ENCODE peak calls at places on chromosomes 1 and 21, in ten cellular contexts. One of them, this sample, is unnamed.
A peak's percentile ranks its signal among the peaks of the same experiment; 100 is the strongest.

GRCh38 chr1:119745034-119745433 is 23.7 kb downstream of the HMGCS2 start:
- DNase-seq in prostate gland: no peak
- DNase-seq in endothelial cell of umbilical vein: no peak
- DNase-seq in H54: no peak
- DNase-seq in spleen: no peak
- DNase-seq in HCT116: no peak
- DNase-seq in adrenal gland: no peak
- DNase-seq in IMR-90: no peak
- DNase-seq in stomach: no peak
- DNase-seq in body of pancreas: no peak
- DNase-seq in this sample: no peak

GRCh38 chr1:165828103-165828558 is 717 bp downstream of the UCK2 start:
- DNase-seq in prostate gland: peak; percentile 37
- DNase-seq in endothelial cell of umbilical vein: peak; percentile 49
- DNase-seq in H54: peak; percentile 61
- DNase-seq in spleen: peak; percentile 91
- DNase-seq in HCT116: no peak
- DNase-seq in adrenal gland: peak; percentile 38
- DNase-seq in IMR-90: peak; percentile 30
- DNase-seq in stomach: peak; percentile 48
- DNase-seq in body of pancreas: peak; percentile 56
- DNase-seq in this sample: peak; percentile 82

GRCh38 chr1:224203243-224204016 is 20.4 kb downstream of the DEGS1 start:
- DNase-seq in prostate gland: no peak
- DNase-seq in endothelial cell of umbilical vein: no peak
- DNase-seq in H54: no peak
- DNase-seq in spleen: peak; percentile 84
- DNase-seq in HCT116: no peak
- DNase-seq in adrenal gland: peak; percentile 55
- DNase-seq in IMR-90: peak; percentile 83
- DNase-seq in stomach: peak; percentile 64
- DNase-seq in body of pancreas: no peak
- DNase-seq in this sample: no peak

GRCh38 chr1:228073061-228073869 is 9.2 kb upstream of the ARF1 start:
- DNase-seq in prostate gland: no peak
- DNase-seq in endothelial cell of umbilical vein: no peak
- DNase-seq in H54: no peak
- DNase-seq in spleen: peak; percentile 71
- DNase-seq in HCT116: no peak
- DNase-seq in adrenal gland: peak; percentile 19
- DNase-seq in IMR-90: no peak
- DNase-seq in stomach: peak; percentile 24
- DNase-seq in body of pancreas: no peak
- DNase-seq in this sample: no peak

GRCh38 chr1:41282679-41283317 is 40.7 kb upstream of the SCMH1 start:
- DNase-seq in prostate gland: no peak
- DNase-seq in endothelial cell of umbilical vein: peak; percentile 30
- DNase-seq in H54: peak; percentile 62
- DNase-seq in spleen: no peak
- DNase-seq in HCT116: peak; percentile 7
- DNase-seq in adrenal gland: peak; percentile 50
- DNase-seq in IMR-90: peak; percentile 13
- DNase-seq in stomach: peak; percentile 34
- DNase-seq in body of pancreas: peak; percentile 46
- DNase-seq in this sample: peak; percentile 26

GRCh38 chr1:207910678-207911354 is at the start of gene CD34:
- DNase-seq in prostate gland: no peak
- DNase-seq in endothelial cell of umbilical vein: peak; percentile 46
- DNase-seq in H54: no peak
- DNase-seq in spleen: no peak
- DNase-seq in HCT116: no peak
- DNase-seq in adrenal gland: no peak
- DNase-seq in IMR-90: no peak
- DNase-seq in stomach: no peak
- DNase-seq in body of pancreas: no peak
- DNase-seq in this sample: peak; percentile 10

GRCh38 chr1:55380313-55380970 is 165.3 kb upstream of the USP24 start:
- DNase-seq in prostate gland: no peak
- DNase-seq in endothelial cell of umbilical vein: no peak
- DNase-seq in H54: no peak
- DNase-seq in spleen: no peak
- DNase-seq in HCT116: no peak
- DNase-seq in adrenal gland: no peak
- DNase-seq in IMR-90: peak; percentile 23
- DNase-seq in stomach: no peak
- DNase-seq in body of pancreas: no peak
- DNase-seq in this sample: peak; percentile 12

GRCh38 chr1:32336963-32337675 is 1.1 kb upstream of the MARCKSL1 start:
- DNase-seq in prostate gland: no peak
- DNase-seq in endothelial cell of umbilical vein: no peak
- DNase-seq in H54: peak; percentile 79
- DNase-seq in spleen: peak; percentile 93
- DNase-seq in HCT116: no peak
- DNase-seq in adrenal gland: no peak
- DNase-seq in IMR-90: peak; percentile 47
- DNase-seq in stomach: peak; percentile 50
- DNase-seq in body of pancreas: no peak
- DNase-seq in this sample: no peak

GRCh38 chr1:203271018-203271743 is 34.1 kb upstream of the BTG2 start:
- DNase-seq in prostate gland: peak; percentile 83
- DNase-seq in endothelial cell of umbilical vein: peak; percentile 62
- DNase-seq in H54: no peak
- DNase-seq in spleen: peak; percentile 90
- DNase-seq in HCT116: peak; percentile 54
- DNase-seq in adrenal gland: peak; percentile 82
- DNase-seq in IMR-90: peak; percentile 76
- DNase-seq in stomach: peak; percentile 78
- DNase-seq in body of pancreas: peak; percentile 71
- DNase-seq in this sample: peak; percentile 68

GRCh38 chr1:81690881-81691453 is 109.8 kb upstream of the ADGRL2 start:
- DNase-seq in prostate gland: no peak
- DNase-seq in endothelial cell of umbilical vein: no peak
- DNase-seq in H54: no peak
- DNase-seq in spleen: no peak
- DNase-seq in HCT116: no peak
- DNase-seq in adrenal gland: no peak
- DNase-seq in IMR-90: no peak
- DNase-seq in stomach: no peak
- DNase-seq in body of pancreas: no peak
- DNase-seq in this sample: no peak

GRCh38 chr1:20281801-20282200 is 8.9 kb upstream of the VWA5B1 start:
- DNase-seq in prostate gland: no peak
- DNase-seq in endothelial cell of umbilical vein: no peak
- DNase-seq in H54: peak; percentile 30
- DNase-seq in spleen: no peak
- DNase-seq in HCT116: no peak
- DNase-seq in adrenal gland: no peak
- DNase-seq in IMR-90: peak; percentile 66
- DNase-seq in stomach: no peak
- DNase-seq in body of pancreas: no peak
- DNase-seq in this sample: no peak

GRCh38 chr1:230196077-230196476 is 129.0 kb downstream of the GALNT2 start:
- DNase-seq in prostate gland: no peak
- DNase-seq in endothelial cell of umbilical vein: no peak
- DNase-seq in H54: no peak
- DNase-seq in spleen: no peak
- DNase-seq in HCT116: no peak
- DNase-seq in adrenal gland: no peak
- DNase-seq in IMR-90: no peak
- DNase-seq in stomach: peak; percentile 4
- DNase-seq in body of pancreas: no peak
- DNase-seq in this sample: no peak

GRCh38 chr21:26966360-26966977 is 419 bp downstream of the ADAMTS5 start:
- DNase-seq in prostate gland: no peak
- DNase-seq in endothelial cell of umbilical vein: no peak
- DNase-seq in H54: no peak
- DNase-seq in spleen: peak; percentile 44
- DNase-seq in HCT116: no peak
- DNase-seq in adrenal gland: no peak
- DNase-seq in IMR-90: peak; percentile 37
- DNase-seq in stomach: no peak
- DNase-seq in body of pancreas: peak; percentile 13
- DNase-seq in this sample: no peak

GRCh38 chr1:5509664-5510452 is 482.4 kb downstream of the NPHP4 start:
- DNase-seq in prostate gland: peak; percentile 45
- DNase-seq in endothelial cell of umbilical vein: peak; percentile 28
- DNase-seq in H54: peak; percentile 61
- DNase-seq in spleen: peak; percentile 90
- DNase-seq in HCT116: peak; percentile 13
- DNase-seq in adrenal gland: peak; percentile 71
- DNase-seq in IMR-90: peak; percentile 15
- DNase-seq in stomach: peak; percentile 72
- DNase-seq in body of pancreas: peak; percentile 68
- DNase-seq in this sample: peak; percentile 57

GRCh38 chr1:216927111-216927510 is 203.9 kb upstream of the ESRRG start:
- DNase-seq in prostate gland: no peak
- DNase-seq in endothelial cell of umbilical vein: no peak
- DNase-seq in H54: no peak
- DNase-seq in spleen: no peak
- DNase-seq in HCT116: no peak
- DNase-seq in adrenal gland: no peak
- DNase-seq in IMR-90: no peak
- DNase-seq in stomach: no peak
- DNase-seq in body of pancreas: no peak
- DNase-seq in this sample: no peak

GRCh38 chr1:224435318-224435763 is 744 bp upstream of the WDR26 start:
- DNase-seq in prostate gland: peak; percentile 19
- DNase-seq in endothelial cell of umbilical vein: peak; percentile 42
- DNase-seq in H54: peak; percentile 51
- DNase-seq in spleen: no peak
- DNase-seq in HCT116: no peak
- DNase-seq in adrenal gland: no peak
- DNase-seq in IMR-90: peak; percentile 95
- DNase-seq in stomach: no peak
- DNase-seq in body of pancreas: no peak
- DNase-seq in this sample: peak; percentile 85

GRCh38 chr1:43979528-43980254 is 681 bp downstream of the B4GALT2 start:
- DNase-seq in prostate gland: no peak
- DNase-seq in endothelial cell of umbilical vein: peak; percentile 47
- DNase-seq in H54: peak; percentile 82
- DNase-seq in spleen: peak; percentile 85
- DNase-seq in HCT116: no peak
- DNase-seq in adrenal gland: peak; percentile 49
- DNase-seq in IMR-90: peak; percentile 41
- DNase-seq in stomach: peak; percentile 39
- DNase-seq in body of pancreas: peak; percentile 71
- DNase-seq in this sample: peak; percentile 75

GRCh38 chr1:40653851-40654537 is 11.5 kb downstream of the RIMS3 start:
- DNase-seq in prostate gland: no peak
- DNase-seq in endothelial cell of umbilical vein: no peak
- DNase-seq in H54: no peak
- DNase-seq in spleen: peak; percentile 58
- DNase-seq in HCT116: no peak
- DNase-seq in adrenal gland: no peak
- DNase-seq in IMR-90: no peak
- DNase-seq in stomach: no peak
- DNase-seq in body of pancreas: no peak
- DNase-seq in this sample: peak; percentile 42

GRCh38 chr1:156498447-156499193 is 2.0 kb downstream of the MEF2D start:
- DNase-seq in prostate gland: no peak
- DNase-seq in endothelial cell of umbilical vein: peak; percentile 86
- DNase-seq in H54: no peak
- DNase-seq in spleen: peak; percentile 89
- DNase-seq in HCT116: no peak
- DNase-seq in adrenal gland: peak; percentile 66
- DNase-seq in IMR-90: peak; percentile 72
- DNase-seq in stomach: peak; percentile 54
- DNase-seq in body of pancreas: peak; percentile 63
- DNase-seq in this sample: peak; percentile 24
- TF ChIP-seq POLR2A in prostate gland: peak; percentile 54
- TF ChIP-seq POLR2A in endothelial cell of umbilical vein: peak; percentile 84
- TF ChIP-seq POLR2A in H54: peak; percentile 77
- TF ChIP-seq POLR2A in spleen: peak; percentile 55
- TF ChIP-seq POLR2A in HCT116: no peak
- TF ChIP-seq POLR2A in adrenal gland: no peak
- TF ChIP-seq POLR2A in IMR-90: peak; percentile 78
- TF ChIP-seq POLR2A in stomach: no peak
- TF ChIP-seq POLR2A in body of pancreas: peak; percentile 63
- TF ChIP-seq POLR2A in this sample: no peak

DNA sequence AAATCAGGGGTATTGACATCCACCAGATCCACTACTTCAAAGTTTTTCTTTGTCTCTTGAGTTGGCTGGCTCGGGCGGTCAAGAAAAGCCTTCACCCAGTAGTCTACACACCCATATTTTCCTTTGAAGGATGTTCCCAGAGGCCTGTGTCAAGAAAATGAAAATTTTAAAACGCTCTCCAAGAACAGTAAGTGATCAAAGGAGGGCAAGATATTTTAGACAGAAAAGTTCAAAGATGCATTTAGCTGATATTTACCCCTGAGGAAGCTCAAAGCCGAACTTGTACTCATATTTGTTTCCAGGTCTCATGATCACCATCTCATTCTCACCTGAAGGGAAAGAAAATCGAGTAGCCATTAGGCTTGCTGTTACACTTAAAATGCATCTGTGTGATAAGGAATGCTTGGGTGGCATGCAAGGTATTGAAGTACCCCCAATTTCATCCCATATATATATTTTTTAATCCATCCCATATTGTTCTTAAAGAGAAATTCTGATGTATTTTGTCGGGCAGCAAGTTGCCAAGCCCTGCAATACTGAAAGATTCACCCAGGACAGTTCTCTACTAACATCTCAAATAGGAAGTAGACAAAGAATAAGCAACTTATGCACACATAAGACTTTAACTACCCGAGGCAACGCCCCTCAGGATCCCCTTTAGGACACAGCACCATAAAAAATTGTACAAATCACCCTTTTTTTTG is 1.1 kb downstream of the TXNIP start:
- DNase-seq in prostate gland: no peak
- DNase-seq in endothelial cell of umbilical vein: peak; percentile 17
- DNase-seq in H54: no peak
- DNase-seq in spleen: no peak
- DNase-seq in HCT116: no peak
- DNase-seq in adrenal gland: no peak
- DNase-seq in IMR-90: no peak
- DNase-seq in stomach: peak; percentile 23
- DNase-seq in body of pancreas: no peak
- DNase-seq in this sample: peak; percentile 66
- TF ChIP-seq POLR2A in prostate gland: no peak
- TF ChIP-seq POLR2A in endothelial cell of umbilical vein: no peak
- TF ChIP-seq POLR2A in H54: no peak
- TF ChIP-seq POLR2A in spleen: no peak
- TF ChIP-seq POLR2A in HCT116: no peak
- TF ChIP-seq POLR2A in adrenal gland: no peak
- TF ChIP-seq POLR2A in IMR-90: no peak
- TF ChIP-seq POLR2A in stomach: no peak
- TF ChIP-seq POLR2A in body of pancreas: no peak
- TF ChIP-seq POLR2A in this sample: no peak

GRCh38 chr21:45554477-45555175 is 12.4 kb upstream of the SLC19A1 start:
- DNase-seq in prostate gland: peak; percentile 73
- DNase-seq in endothelial cell of umbilical vein: peak; percentile 75
- DNase-seq in H54: peak; percentile 98
- DNase-seq in spleen: peak; percentile 98
- DNase-seq in HCT116: peak; percentile 33
- DNase-seq in adrenal gland: peak; percentile 88
- DNase-seq in IMR-90: peak; percentile 48
- DNase-seq in stomach: peak; percentile 86
- DNase-seq in body of pancreas: peak; percentile 88
- DNase-seq in this sample: peak; percentile 77
- TF ChIP-seq POLR2A in prostate gland: peak; percentile 22
- TF ChIP-seq POLR2A in endothelial cell of umbilical vein: peak; percentile 20
- TF ChIP-seq POLR2A in H54: peak; percentile 22
- TF ChIP-seq POLR2A in spleen: no peak
- TF ChIP-seq POLR2A in HCT116: no peak
- TF ChIP-seq POLR2A in adrenal gland: no peak
- TF ChIP-seq POLR2A in IMR-90: peak; percentile 32
- TF ChIP-seq POLR2A in stomach: no peak
- TF ChIP-seq POLR2A in body of pancreas: no peak
- TF ChIP-seq POLR2A in this sample: no peak

GRCh38 chr1:226702957-226703831 is 35.9 kb downstream of the ITPKB start:
- DNase-seq in prostate gland: peak; percentile 85
- DNase-seq in endothelial cell of umbilical vein: peak; percentile 73
- DNase-seq in H54: peak; percentile 65
- DNase-seq in spleen: peak; percentile 96
- DNase-seq in HCT116: no peak
- DNase-seq in adrenal gland: peak; percentile 64
- DNase-seq in IMR-90: peak; percentile 94
- DNase-seq in stomach: peak; percentile 74
- DNase-seq in body of pancreas: peak; percentile 66
- DNase-seq in this sample: peak; percentile 83
- TF ChIP-seq POLR2A in prostate gland: peak; percentile 82
- TF ChIP-seq POLR2A in endothelial cell of umbilical vein: peak; percentile 81
- TF ChIP-seq POLR2A in H54: peak; percentile 91
- TF ChIP-seq POLR2A in spleen: peak; percentile 64
- TF ChIP-seq POLR2A in HCT116: no peak
- TF ChIP-seq POLR2A in adrenal gland: peak; percentile 68
- TF ChIP-seq POLR2A in IMR-90: peak; percentile 70
- TF ChIP-seq POLR2A in stomach: no peak
- TF ChIP-seq POLR2A in body of pancreas: peak; percentile 79
- TF ChIP-seq POLR2A in this sample: peak; percentile 74

This sample was measured in erythroblast.